ENCODE peak calls at places on chromosome 22, in eight cellular contexts. R, I, Q, A, W, O, M and S are unnamed samples.

GRCh38 chr22:39308614-39309363 is 10.6 kb downstream of the RPL3 start:
- DNase-seq in Q (peak; percentile 74), O (peak; percentile 68), W (no peak), M (peak; percentile 81), R (no peak), I (no peak), A (no peak), S (peak; percentile 49)

GRCh38 chr22:48845356-48845936 is 982.2 kb downstream of the BRD1 start:
- DNase-seq in I (no peak), O (no peak), A (no peak), R (no peak), M (no peak), Q (peak; percentile 51), W (no peak), S (no peak)

GRCh38 chr22:41603873-41604332 is 14.3 kb upstream of the PMM1 start:
- DNase-seq in M (no peak), W (peak; percentile 47), Q (peak; percentile 10), O (no peak), R (no peak), I (no peak), A (no peak), S (no peak)

GRCh38 chr22:41968601-41969000 is 642 bp upstream of the SEPTIN3 start:
- DNase-seq in O (no peak), Q (no peak), I (peak; percentile 78), W (no peak), R (peak; percentile 52), M (no peak), A (no peak), S (no peak)

GRCh38 chr22:22720201-22720723 is 75.8 kb downstream of the GGTLC2 start:
- DNase-seq in I (no peak), O (no peak), M (no peak), A (no peak), R (peak; percentile 32), Q (no peak), W (peak; percentile 33), S (no peak)

GRCh38 chr22:48782817-48783511 is 1044.7 kb downstream of the BRD1 start:
- DNase-seq in O (no peak), W (no peak), M (no peak), I (no peak), R (no peak), Q (no peak), A (no peak), S (no peak)

GRCh38 chr22:17228725-17229126 is 9.5 kb upstream of the ADA2 start:
- DNase-seq in O (no peak), W (no peak), A (no peak), R (peak; percentile 60), I (no peak), M (no peak), Q (no peak), S (no peak)

GRCh38 chr22:39384750-39385480 is 14.7 kb upstream of the TAB1 start:
- DNase-seq in W (no peak), R (peak; percentile 35), M (peak; percentile 45), Q (no peak), O (no peak), I (no peak), A (no peak), S (no peak)

GRCh38 chr22:30276041-30276440 is 9.4 kb upstream of the OSM start:
- DNase-seq in O (no peak), M (no peak), I (no peak), R (no peak), A (no peak), Q (no peak), W (no peak), S (no peak)

GRCh38 chr22:49760280-49760629 is 67.4 kb downstream of the BRD1 start:
- DNase-seq in Q (no peak), A (no peak), M (no peak), I (no peak), R (no peak), W (no peak), O (no peak), S (no peak)

GRCh38 chr22:41915035-41915782 is at the start of gene SHISA8:
- DNase-seq in M (no peak), Q (peak; percentile 91), O (peak; percentile 51), R (no peak), I (peak; percentile 71), A (peak; percentile 37), W (peak; percentile 80), S (no peak)

GRCh38 chr22:20421507-20421874 is 16.1 kb downstream of the SCARF2 start:
- DNase-seq in I (no peak), R (no peak), Q (no peak), M (no peak), A (no peak), W (no peak), O (peak; percentile 3), S (no peak)

GRCh38 chr22:49209452-49210195 is 618.0 kb downstream of the BRD1 start:
- DNase-seq in I (peak; percentile 40), Q (peak; percentile 21), R (peak; percentile 78), M (peak; percentile 14), A (peak; percentile 13), O (no peak), W (no peak), S (no peak)

GRCh38 chr22:31504282-31504681 is 7.9 kb downstream of the SFI1 start:
- DNase-seq in M (no peak), Q (no peak), O (no peak), W (no peak), R (no peak), I (no peak), A (no peak), S (no peak)

GRCh38 chr22:20514658-20515406 is 7.4 kb downstream of the MED15 start:
- DNase-seq in Q (no peak), M (no peak), W (no peak), A (no peak), I (no peak), R (no peak), O (no peak), S (no peak)

GRCh38 chr22:48403521-48403921 is 1424.2 kb downstream of the BRD1 start:
- DNase-seq in O (no peak), M (no peak), A (no peak), I (no peak), R (no peak), W (no peak), Q (no peak), S (no peak)

GRCh38 chr22:47163876-47164513 is 401.5 kb downstream of the TBC1D22A start:
- DNase-seq in I (peak; percentile 42), O (no peak), Q (peak; percentile 61), A (peak; percentile 9), M (peak; percentile 41), W (no peak), R (no peak), S (no peak)

GRCh38 chr22:47341464-47341863 is 579.0 kb downstream of the TBC1D22A start:
- DNase-seq in I (no peak), O (no peak), W (no peak), A (no peak), Q (no peak), M (no peak), R (no peak), S (no peak)

GRCh38 chr22:23767673-23768548 is at the start of gene CHCHD10:
- DNase-seq in W (peak; percentile 82), M (peak; percentile 90), A (peak; percentile 84), O (peak; percentile 84), R (peak; percentile 75), Q (peak; percentile 95), I (peak; percentile 91), S (no peak)

GRCh38 chr22:30647536-30647935 is 12.0 kb downstream of the SLC35E4 start:
- DNase-seq in R (no peak), Q (no peak), O (no peak), M (no peak), A (no peak), W (no peak), I (no peak), S (no peak)

GRCh38 chr22:18048441-18048898 is 24.1 kb upstream of the MICAL3 start:
- DNase-seq in I (no peak), O (peak; percentile 55), W (no peak), Q (peak; percentile 72), M (no peak), A (no peak), R (no peak), S (no peak)

GRCh38 chr22:25827415-25827814 is 85.4 kb downstream of the MYO18B start:
- DNase-seq in I (no peak), O (no peak), W (no peak), M (no peak), A (no peak), Q (no peak), R (no peak), S (no peak)

GRCh38 chr22:32576553-32577255 is 102.1 kb downstream of the FBXO7 start:
- DNase-seq in W (no peak), O (no peak), I (no peak), M (no peak), Q (no peak), A (no peak), R (no peak), S (no peak)

GRCh38 chr22:31277741-31278642 is 14.3 kb downstream of the PIK3IP1 start:
- DNase-seq in O (no peak), A (no peak), I (no peak), R (no peak), Q (no peak), W (no peak), M (no peak), S (no peak)

GRCh38 chr22:38271927-38272372 is 860 bp downstream of the TMEM184B start:
- DNase-seq in Q (no peak), M (no peak), O (peak; percentile 53), A (peak; percentile 56), R (no peak), W (no peak), I (no peak), S (no peak)
- TF ChIP-seq POLR2A in Q (no peak), M (no peak), O (no peak), A (no peak), R (no peak), W (no peak), I (no peak), S (no peak)

GRCh38 chr22:37187552-37187890 is 526 bp downstream of the C1QTNF6 start:
- DNase-seq in Q (no peak), M (no peak), R (no peak), W (no peak), A (no peak), I (no peak), O (no peak), S (no peak)
- TF ChIP-seq POLR2A in Q (no peak), M (no peak), R (no peak), W (no peak), A (no peak), I (no peak), O (no peak), S (peak; percentile 31)

GRCh38 chr22:43152355-43153071 is 1.2 kb downstream of the TSPO start:
- DNase-seq in R (no peak), O (peak; percentile 52), W (no peak), A (peak; percentile 75), I (peak; percentile 89), Q (peak; percentile 96), M (peak; percentile 87), S (peak; percentile 65)
- TF ChIP-seq POLR2A in R (no peak), O (no peak), W (no peak), A (peak; percentile 23), I (peak; percentile 69), Q (no peak), M (no peak), S (peak; percentile 40)

DNA sequence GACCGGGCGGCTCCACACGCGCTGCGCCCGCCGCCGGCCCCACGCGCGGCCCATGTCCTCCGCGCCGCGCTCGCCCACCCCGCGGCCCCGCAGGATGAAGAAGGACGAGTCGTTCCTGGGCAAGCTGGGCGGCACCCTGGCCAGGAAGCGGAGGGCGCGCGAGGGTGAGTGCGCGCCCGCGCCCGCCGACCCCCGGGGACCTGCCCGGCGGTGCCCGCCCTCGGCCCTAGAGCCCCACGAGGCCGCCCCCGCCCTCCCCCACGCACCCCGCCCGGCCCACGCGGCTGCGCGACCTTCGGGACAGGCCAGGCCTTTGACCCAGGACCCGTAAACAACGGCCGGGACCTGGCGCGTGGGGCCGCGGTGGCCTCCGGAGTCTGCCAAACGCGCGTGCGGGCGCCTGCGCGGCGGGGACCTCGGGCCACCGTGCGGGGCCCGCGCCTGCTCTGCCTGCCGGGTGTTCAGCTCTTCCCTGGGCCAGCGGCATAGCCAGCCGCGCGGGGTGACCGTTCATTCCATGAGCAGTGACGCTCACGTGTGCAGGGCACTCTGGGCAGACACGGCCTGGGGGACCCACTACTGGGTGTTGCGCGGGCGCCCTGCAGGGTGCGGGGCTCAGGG is at the start of gene PARVB:
- DNase-seq in W (peak; percentile 36), A (peak; percentile 19), I (no peak), O (peak; percentile 48), R (no peak), M (peak; percentile 47), Q (peak; percentile 87), S (no peak)
- TF ChIP-seq POLR2A in W (peak; percentile 69), A (no peak), I (no peak), O (no peak), R (no peak), M (no peak), Q (no peak), S (no peak)